ENCODE peak calls at places on chromosomes 13 and 19, in eight cellular contexts. One of them, this sample, is unnamed.

GRCh38 chr19:29217591-29217990 is 4.6 kb upstream of the UQCRFS1 start:
- DNase-seq in testis: no peak
- DNase-seq in NCI-H345: no peak
- DNase-seq in gastrocnemius medialis: no peak
- DNase-seq in stimulated activated CD4-positive, alpha-beta T cell treated with anti-CD3 and anti-CD28 coated beads, Interleukin-2, amount 100 ng/mL, for 24 hours: no peak
- DNase-seq in CD4-positive, CD25-positive, alpha-beta regulatory T cell: no peak
- DNase-seq in stimulated activated CD8-positive, alpha-beta memory T cell treated with anti-CD3 and anti-CD28 coated beads, Interleukin-12 subunit alpha, Interleukin-12 subunit beta, amount 100 ng/mL, for 4 hours: no peak
- DNase-seq in right lobe of liver: no peak
- DNase-seq in this sample: no peak

GRCh38 chr13:73984949-73985691 is 149.1 kb downstream of the KLF12 start:
- DNase-seq in testis: no peak
- DNase-seq in NCI-H345: peak
- DNase-seq in gastrocnemius medialis: no peak
- DNase-seq in stimulated activated CD4-positive, alpha-beta T cell treated with anti-CD3 and anti-CD28 coated beads, Interleukin-2, amount 100 ng/mL, for 24 hours: peak
- DNase-seq in CD4-positive, CD25-positive, alpha-beta regulatory T cell: peak
- DNase-seq in stimulated activated CD8-positive, alpha-beta memory T cell treated with anti-CD3 and anti-CD28 coated beads, Interleukin-12 subunit alpha, Interleukin-12 subunit beta, amount 100 ng/mL, for 4 hours: peak
- DNase-seq in right lobe of liver: no peak
- DNase-seq in this sample: no peak

GRCh38 chr13:47472516-47472915 is 528.6 kb downstream of the SUCLA2 start:
- DNase-seq in testis: no peak
- DNase-seq in NCI-H345: no peak
- DNase-seq in gastrocnemius medialis: no peak
- DNase-seq in stimulated activated CD4-positive, alpha-beta T cell treated with anti-CD3 and anti-CD28 coated beads, Interleukin-2, amount 100 ng/mL, for 24 hours: no peak
- DNase-seq in CD4-positive, CD25-positive, alpha-beta regulatory T cell: no peak
- DNase-seq in stimulated activated CD8-positive, alpha-beta memory T cell treated with anti-CD3 and anti-CD28 coated beads, Interleukin-12 subunit alpha, Interleukin-12 subunit beta, amount 100 ng/mL, for 4 hours: no peak
- DNase-seq in right lobe of liver: no peak
- DNase-seq in this sample: no peak

GRCh38 chr13:109669956-109670355 is 116.4 kb downstream of the IRS2 start:
- DNase-seq in testis: no peak
- DNase-seq in NCI-H345: no peak
- DNase-seq in gastrocnemius medialis: no peak
- DNase-seq in stimulated activated CD4-positive, alpha-beta T cell treated with anti-CD3 and anti-CD28 coated beads, Interleukin-2, amount 100 ng/mL, for 24 hours: no peak
- DNase-seq in CD4-positive, CD25-positive, alpha-beta regulatory T cell: no peak
- DNase-seq in stimulated activated CD8-positive, alpha-beta memory T cell treated with anti-CD3 and anti-CD28 coated beads, Interleukin-12 subunit alpha, Interleukin-12 subunit beta, amount 100 ng/mL, for 4 hours: no peak
- DNase-seq in right lobe of liver: no peak
- DNase-seq in this sample: no peak

GRCh38 chr13:95512957-95513356 is 39.6 kb upstream of the CLDN10 start:
- DNase-seq in testis: no peak
- DNase-seq in NCI-H345: no peak
- DNase-seq in gastrocnemius medialis: no peak
- DNase-seq in stimulated activated CD4-positive, alpha-beta T cell treated with anti-CD3 and anti-CD28 coated beads, Interleukin-2, amount 100 ng/mL, for 24 hours: no peak
- DNase-seq in CD4-positive, CD25-positive, alpha-beta regulatory T cell: no peak
- DNase-seq in stimulated activated CD8-positive, alpha-beta memory T cell treated with anti-CD3 and anti-CD28 coated beads, Interleukin-12 subunit alpha, Interleukin-12 subunit beta, amount 100 ng/mL, for 4 hours: no peak
- DNase-seq in right lobe of liver: no peak
- DNase-seq in this sample: no peak

GRCh38 chr13:33855371-33855895 is 37.5 kb downstream of the RFC3 start:
- DNase-seq in testis: no peak
- DNase-seq in NCI-H345: no peak
- DNase-seq in gastrocnemius medialis: no peak
- DNase-seq in stimulated activated CD4-positive, alpha-beta T cell treated with anti-CD3 and anti-CD28 coated beads, Interleukin-2, amount 100 ng/mL, for 24 hours: no peak
- DNase-seq in CD4-positive, CD25-positive, alpha-beta regulatory T cell: no peak
- DNase-seq in stimulated activated CD8-positive, alpha-beta memory T cell treated with anti-CD3 and anti-CD28 coated beads, Interleukin-12 subunit alpha, Interleukin-12 subunit beta, amount 100 ng/mL, for 4 hours: no peak
- DNase-seq in right lobe of liver: no peak
- DNase-seq in this sample: no peak

GRCh38 chr19:49556412-49557398 is 23.7 kb downstream of the NOSIP start:
- DNase-seq in testis: no peak
- DNase-seq in NCI-H345: no peak
- DNase-seq in gastrocnemius medialis: no peak
- DNase-seq in stimulated activated CD4-positive, alpha-beta T cell treated with anti-CD3 and anti-CD28 coated beads, Interleukin-2, amount 100 ng/mL, for 24 hours: peak
- DNase-seq in CD4-positive, CD25-positive, alpha-beta regulatory T cell: no peak
- DNase-seq in stimulated activated CD8-positive, alpha-beta memory T cell treated with anti-CD3 and anti-CD28 coated beads, Interleukin-12 subunit alpha, Interleukin-12 subunit beta, amount 100 ng/mL, for 4 hours: no peak
- DNase-seq in right lobe of liver: no peak
- DNase-seq in this sample: no peak

GRCh38 chr19:37920591-37921450 is 13.8 kb downstream of the SIPA1L3 start:
- DNase-seq in testis: no peak
- DNase-seq in NCI-H345: no peak
- DNase-seq in gastrocnemius medialis: no peak
- DNase-seq in stimulated activated CD4-positive, alpha-beta T cell treated with anti-CD3 and anti-CD28 coated beads, Interleukin-2, amount 100 ng/mL, for 24 hours: no peak
- DNase-seq in CD4-positive, CD25-positive, alpha-beta regulatory T cell: no peak
- DNase-seq in stimulated activated CD8-positive, alpha-beta memory T cell treated with anti-CD3 and anti-CD28 coated beads, Interleukin-12 subunit alpha, Interleukin-12 subunit beta, amount 100 ng/mL, for 4 hours: no peak
- DNase-seq in right lobe of liver: no peak
- DNase-seq in this sample: no peak

GRCh38 chr13:26325876-26326275 is 71.9 kb downstream of the CDK8 start:
- DNase-seq in testis: no peak
- DNase-seq in NCI-H345: no peak
- DNase-seq in gastrocnemius medialis: no peak
- DNase-seq in stimulated activated CD4-positive, alpha-beta T cell treated with anti-CD3 and anti-CD28 coated beads, Interleukin-2, amount 100 ng/mL, for 24 hours: no peak
- DNase-seq in CD4-positive, CD25-positive, alpha-beta regulatory T cell: no peak
- DNase-seq in stimulated activated CD8-positive, alpha-beta memory T cell treated with anti-CD3 and anti-CD28 coated beads, Interleukin-12 subunit alpha, Interleukin-12 subunit beta, amount 100 ng/mL, for 4 hours: no peak
- DNase-seq in right lobe of liver: no peak
- DNase-seq in this sample: no peak

GRCh38 chr13:40672310-40673060 is 6.0 kb upstream of the FOXO1 start:
- DNase-seq in testis: no peak
- DNase-seq in NCI-H345: peak
- DNase-seq in gastrocnemius medialis: no peak
- DNase-seq in stimulated activated CD4-positive, alpha-beta T cell treated with anti-CD3 and anti-CD28 coated beads, Interleukin-2, amount 100 ng/mL, for 24 hours: no peak
- DNase-seq in CD4-positive, CD25-positive, alpha-beta regulatory T cell: no peak
- DNase-seq in stimulated activated CD8-positive, alpha-beta memory T cell treated with anti-CD3 and anti-CD28 coated beads, Interleukin-12 subunit alpha, Interleukin-12 subunit beta, amount 100 ng/mL, for 4 hours: no peak
- DNase-seq in right lobe of liver: no peak
- DNase-seq in this sample: no peak

GRCh38 chr13:37075164-37075563 is 15.7 kb upstream of the SUPT20H start:
- DNase-seq in testis: no peak
- DNase-seq in NCI-H345: no peak
- DNase-seq in gastrocnemius medialis: no peak
- DNase-seq in stimulated activated CD4-positive, alpha-beta T cell treated with anti-CD3 and anti-CD28 coated beads, Interleukin-2, amount 100 ng/mL, for 24 hours: no peak
- DNase-seq in CD4-positive, CD25-positive, alpha-beta regulatory T cell: no peak
- DNase-seq in stimulated activated CD8-positive, alpha-beta memory T cell treated with anti-CD3 and anti-CD28 coated beads, Interleukin-12 subunit alpha, Interleukin-12 subunit beta, amount 100 ng/mL, for 4 hours: no peak
- DNase-seq in right lobe of liver: no peak
- DNase-seq in this sample: no peak

GRCh38 chr13:99354371-99354951 is 47.3 kb upstream of the GPR183 start:
- DNase-seq in testis: no peak
- DNase-seq in NCI-H345: no peak
- DNase-seq in gastrocnemius medialis: no peak
- DNase-seq in stimulated activated CD4-positive, alpha-beta T cell treated with anti-CD3 and anti-CD28 coated beads, Interleukin-2, amount 100 ng/mL, for 24 hours: peak
- DNase-seq in CD4-positive, CD25-positive, alpha-beta regulatory T cell: no peak
- DNase-seq in stimulated activated CD8-positive, alpha-beta memory T cell treated with anti-CD3 and anti-CD28 coated beads, Interleukin-12 subunit alpha, Interleukin-12 subunit beta, amount 100 ng/mL, for 4 hours: no peak
- DNase-seq in right lobe of liver: no peak
- DNase-seq in this sample: no peak

GRCh38 chr19:862529-863304 is 3.3 kb downstream of the CFD start:
- DNase-seq in testis: peak
- DNase-seq in NCI-H345: peak
- DNase-seq in gastrocnemius medialis: peak
- DNase-seq in stimulated activated CD4-positive, alpha-beta T cell treated with anti-CD3 and anti-CD28 coated beads, Interleukin-2, amount 100 ng/mL, for 24 hours: peak
- DNase-seq in CD4-positive, CD25-positive, alpha-beta regulatory T cell: peak
- DNase-seq in stimulated activated CD8-positive, alpha-beta memory T cell treated with anti-CD3 and anti-CD28 coated beads, Interleukin-12 subunit alpha, Interleukin-12 subunit beta, amount 100 ng/mL, for 4 hours: peak
- DNase-seq in right lobe of liver: peak
- DNase-seq in this sample: peak

GRCh38 chr13:50400035-50400726 is 384.9 kb downstream of the KCNRG start:
- DNase-seq in testis: no peak
- DNase-seq in NCI-H345: no peak
- DNase-seq in gastrocnemius medialis: peak
- DNase-seq in stimulated activated CD4-positive, alpha-beta T cell treated with anti-CD3 and anti-CD28 coated beads, Interleukin-2, amount 100 ng/mL, for 24 hours: no peak
- DNase-seq in CD4-positive, CD25-positive, alpha-beta regulatory T cell: no peak
- DNase-seq in stimulated activated CD8-positive, alpha-beta memory T cell treated with anti-CD3 and anti-CD28 coated beads, Interleukin-12 subunit alpha, Interleukin-12 subunit beta, amount 100 ng/mL, for 4 hours: no peak
- DNase-seq in right lobe of liver: no peak
- DNase-seq in this sample: no peak